ENCODE peak calls at places on chromosomes 13 and 19, in eight cellular contexts. K is endothelial cell of umbilical vein, S is adipocyte, N is body of pancreas, V is colonic mucosa, U is stomach, I is fibroblast of lung, J is trophoblast cell. T is an unnamed sample.

GRCh38 chr19:45587873-45588272 is 3.3 kb upstream of the OPA3 start:
- DNase-seq in K (no peak), J (no peak), U (no peak), I (no peak), S (no peak), V (no peak), N (no peak), T (no peak)

GRCh38 chr13:47067296-47067695 is 170.4 kb upstream of the HTR2A start:
- DNase-seq in K (no peak), I (no peak), U (no peak), J (no peak), V (no peak), S (no peak), N (no peak), T (no peak)

GRCh38 chr19:37413243-37414084 is 42.6 kb downstream of the ZNF527 start:
- DNase-seq in K (peak; percentile 28), V (no peak), S (no peak), J (no peak), U (no peak), I (peak; percentile 2), N (no peak), T (no peak)

GRCh38 chr13:79711631-79712030 is 230.7 kb downstream of the NDFIP2 start:
- DNase-seq in I (no peak), V (no peak), J (peak; percentile 80), U (no peak), K (no peak), S (peak; percentile 33), N (no peak), T (no peak)

GRCh38 chr13:109729031-109729870 is 57.1 kb downstream of the IRS2 start:
- DNase-seq in J (peak; percentile 36), K (no peak), N (no peak), S (peak; percentile 4), I (peak; percentile 56), U (no peak), V (no peak), T (no peak)

GRCh38 chr13:110306340-110306959 is 507 bp downstream of the COL4A1 start:
- DNase-seq in K (peak; percentile 59), N (no peak), I (peak; percentile 57), V (no peak), S (peak; percentile 80), U (no peak), J (no peak), T (no peak)

GRCh38 chr19:27719034-27719433 is 1493.9 kb downstream of the UQCRFS1 start:
- DNase-seq in J (peak; percentile 33), U (no peak), S (no peak), V (no peak), K (no peak), N (no peak), I (no peak), T (no peak)

GRCh38 chr13:108957369-108958012 is 328.1 kb downstream of the MYO16 start:
- DNase-seq in N (no peak), S (peak; percentile 85), U (no peak), I (peak; percentile 87), J (peak; percentile 94), K (peak; percentile 68), V (no peak), T (peak; percentile 74)

GRCh38 chr13:103006706-103007426 is 59.4 kb downstream of the SLC10A2 start:
- DNase-seq in J (no peak), K (no peak), I (no peak), U (no peak), N (no peak), V (no peak), S (no peak), T (no peak)

GRCh38 chr19:49931293-49932040 is 2.2 kb upstream of the NUP62 start:
- DNase-seq in V (no peak), K (no peak), U (no peak), S (no peak), I (no peak), N (no peak), J (no peak), T (no peak)

GRCh38 chr13:40058757-40059236 is 403.3 kb downstream of the COG6 start:
- DNase-seq in S (no peak), K (no peak), U (no peak), I (peak; percentile 26), N (peak; percentile 49), V (no peak), J (no peak), T (no peak)

GRCh38 chr19:32012206-32012605 is 333.2 kb upstream of the ZNF507 start:
- DNase-seq in U (no peak), K (no peak), J (no peak), N (no peak), S (no peak), V (no peak), I (no peak), T (no peak)

GRCh38 chr13:39938591-39938990 is 283.1 kb downstream of the COG6 start:
- DNase-seq in K (no peak), S (no peak), V (no peak), U (no peak), N (no peak), J (no peak), I (no peak), T (no peak)

GRCh38 chr19:10011974-10012373 is 1.3 kb upstream of the RDH8 start:
- DNase-seq in V (no peak), U (no peak), N (no peak), I (no peak), J (no peak), S (no peak), K (no peak), T (no peak)

GRCh38 chr19:50203281-50204080 is at the start of gene MYH14:
- DNase-seq in V (peak; percentile 91), N (peak; percentile 98), I (peak; percentile 3), U (peak; percentile 96), S (peak; percentile 3), J (peak; percentile 26), K (peak; percentile 39), T (peak; percentile 27)

GRCh38 chr13:95920485-95920884 is 132.7 kb downstream of the UGGT2 start:
- DNase-seq in I (peak; percentile 53), J (no peak), S (no peak), K (no peak), V (no peak), N (no peak), U (no peak), T (no peak)

GRCh38 chr19:38266981-38267597 is 2.7 kb downstream of the SPINT2 start:
- DNase-seq in U (no peak), N (peak; percentile 37), K (peak; percentile 55), I (peak; percentile 73), J (no peak), V (peak; percentile 70), S (peak; percentile 44), T (peak; percentile 38)

GRCh38 chr19:46487802-46488445 is 7.7 kb downstream of the PNMA8B start:
- DNase-seq in J (peak; percentile 67), U (peak; percentile 83), V (peak; percentile 77), S (peak; percentile 92), I (peak; percentile 48), K (peak; percentile 58), N (peak; percentile 86), T (peak; percentile 58)

GRCh38 chr13:95564091-95564490 is 11.6 kb downstream of the CLDN10 start:
- DNase-seq in J (no peak), I (no peak), K (peak; percentile 43), V (no peak), S (no peak), N (no peak), U (no peak), T (no peak)

GRCh38 chr13:53189162-53189561 is 160.5 kb downstream of the OLFM4 start:
- DNase-seq in U (no peak), S (peak; percentile 6), I (no peak), K (no peak), J (no peak), N (no peak), V (no peak), T (no peak)

GRCh38 chr13:85347251-85347650 is 452.0 kb downstream of the SLITRK6 start:
- DNase-seq in I (peak; percentile 71), K (no peak), V (no peak), J (no peak), S (peak; percentile 62), N (no peak), U (no peak), T (no peak)

DNA sequence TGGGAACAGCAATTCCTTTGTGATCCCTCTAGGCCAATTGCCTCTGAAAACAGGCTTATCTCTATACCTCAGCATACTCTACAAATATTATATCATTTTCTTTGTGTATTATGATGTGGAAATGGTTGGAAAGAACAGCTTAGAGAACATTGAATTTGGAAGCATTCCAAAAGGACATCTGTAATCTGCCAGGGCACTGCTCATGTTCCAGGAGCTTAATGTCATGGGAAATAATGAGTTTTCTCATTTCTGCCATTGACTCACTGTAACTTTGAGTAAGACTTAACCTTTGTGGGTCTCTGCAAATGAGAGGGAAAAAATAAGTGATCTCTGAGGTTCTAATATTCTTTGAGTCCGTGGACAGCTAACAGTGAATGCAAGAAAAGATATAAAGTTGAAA is 147.3 kb downstream of the UFM1 start:
- DNase-seq in V (no peak), J (no peak), U (no peak), K (no peak), I (no peak), N (no peak), S (peak; percentile 5), T (no peak)
- H3K9me3 ChIP-seq in V (no peaks in the 10 kb centered on the region), J (peaks cover 2% of the 10 kb centered on the region), U (peaks cover 3% of the 10 kb centered on the region), K (no peaks in the 10 kb centered on the region), I (no peaks in the 10 kb centered on the region), N (no peaks in the 10 kb centered on the region), S (peaks cover 43% of the 10 kb centered on the region), T (no peaks in the 10 kb centered on the region)

DNA sequence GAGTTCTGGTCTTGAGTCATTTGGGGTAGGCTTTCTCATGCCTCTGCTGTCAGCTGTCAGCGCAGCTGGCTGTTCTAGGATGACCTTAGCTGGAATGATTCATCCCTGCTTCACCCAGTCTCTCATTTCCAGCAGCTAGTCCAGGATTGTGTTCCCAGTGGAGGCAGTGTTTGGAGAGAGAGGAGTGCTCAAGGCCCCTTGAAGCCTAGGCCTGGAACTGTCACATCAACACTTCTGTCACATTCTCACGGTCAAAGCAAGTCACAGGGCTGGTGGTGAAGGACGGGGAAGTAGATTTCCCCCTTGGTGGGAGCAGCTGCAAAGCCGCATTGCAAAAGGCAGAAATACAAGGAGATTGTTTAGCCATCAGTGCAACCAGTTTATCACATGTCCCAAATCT is 15.2 kb downstream of the TPT1 start:
- DNase-seq in K (peak; percentile 86), N (peak; percentile 71), I (peak; percentile 91), J (peak; percentile 49), V (no peak), U (no peak), S (peak; percentile 83), T (peak; percentile 75)
- H3K4me3 ChIP-seq in K (no peak overlapping the region), N (no peak overlapping the region), I (no peak overlapping the region), J (no peak overlapping the region), V (no peak overlapping the region), U (no peak overlapping the region), S (no peak overlapping the region), T (no peak overlapping the region)

GRCh38 chr19:56608274-56608964 is 13.3 kb downstream of the ZNF71 start:
- DNase-seq in U (no peak), K (peak; percentile 9), V (no peak), N (no peak), I (no peak), J (no peak), S (no peak), T (no peak)
- H3K9me3 ChIP-seq in U (peaks cover 98% of the 10 kb centered on the region), K (no peaks in the 10 kb centered on the region), V (peaks cover 5% of the 10 kb centered on the region), N (no peaks in the 10 kb centered on the region), I (no peaks in the 10 kb centered on the region), J (peaks cover 6% of the 10 kb centered on the region), S (peaks cover 48% of the 10 kb centered on the region), T (peaks cover 48% of the 10 kb centered on the region)

DNA sequence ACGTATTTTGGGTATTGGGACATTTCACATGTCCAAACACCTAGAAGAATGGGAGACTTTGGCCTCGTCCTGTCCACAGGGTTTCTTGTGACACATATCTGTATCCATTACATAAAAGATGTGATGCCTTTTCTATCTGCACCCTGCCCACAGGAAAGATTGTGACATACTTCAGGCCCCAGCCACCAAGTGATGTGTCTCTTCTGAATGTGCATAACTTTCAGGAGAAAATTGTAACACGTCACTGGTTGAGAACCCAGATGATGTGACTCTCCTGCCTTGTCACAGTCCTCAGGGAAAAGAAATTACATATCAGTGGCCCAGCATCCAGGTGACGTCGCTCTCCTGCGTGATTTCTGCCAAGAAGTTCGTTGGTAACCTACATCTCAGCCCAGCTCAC is 21.0 kb upstream of the ZNF681 start:
- DNase-seq in J (peak; percentile 98), K (no peak), S (no peak), I (no peak), U (no peak), V (no peak), N (no peak), T (no peak)
- H3K4me3 ChIP-seq in J (no peak overlapping the region), K (no peak overlapping the region), S (no peak overlapping the region), I (no peak overlapping the region), U (no peak overlapping the region), V (no peak overlapping the region), N (no peak overlapping the region), T (no peak overlapping the region)

T was measured in MG63.